ENCODE peak calls at places on chromosomes 1 and 21, in four cellular contexts. D, Q, C and M are unnamed samples.

GRCh38 chr1:231937013-231937754 is 310.6 kb downstream of the DISC1 start:
- DNase-seq in Q (no peak), D (no peak), C (peak), M (no peak)

GRCh38 chr1:64474639-64475038 is 4.7 kb downstream of the CACHD1 start:
- DNase-seq in D (no peak), C (peak), Q (no peak), M (no peak)

GRCh38 chr1:234553241-234554156 is 56.5 kb downstream of the IRF2BP2 start:
- DNase-seq in C (peak), Q (no peak), D (no peak), M (no peak)

GRCh38 chr21:38416791-38417190 is 81.5 kb downstream of the ERG start:
- DNase-seq in Q (no peak), D (no peak), C (no peak), M (no peak)

GRCh38 chr21:40575983-40576382 is 271.0 kb downstream of the DSCAM start:
- DNase-seq in D (no peak), C (no peak), Q (no peak), M (no peak)

GRCh38 chr1:66271904-66272254 is 262.1 kb upstream of the SGIP1 start:
- DNase-seq in Q (no peak), D (no peak), C (peak), M (no peak)

GRCh38 chr21:16709866-16710550 is 802.8 kb upstream of the CXADR start:
- DNase-seq in C (peak), Q (no peak), D (no peak), M (no peak)

GRCh38 chr1:159009704-159010361 is at the start of gene IFI16:
- DNase-seq in C (peak), D (peak), Q (no peak), M (no peak)

GRCh38 chr1:202807367-202807925 is 775 bp downstream of the KDM5B start:
- DNase-seq in D (peak), Q (peak), C (peak), M (peak)

GRCh38 chr1:219460561-219461511 is 152.1 kb downstream of the ZC3H11B start:
- DNase-seq in D (peak), Q (no peak), C (peak), M (no peak)

GRCh38 chr1:31510853-31511789 is 65.2 kb upstream of the TINAGL1 start:
- DNase-seq in D (no peak), Q (no peak), C (no peak), M (no peak)

GRCh38 chr1:238951809-238952208 is 434.6 kb upstream of the CHRM3 start:
- DNase-seq in Q (no peak), C (peak), D (no peak), M (no peak)

GRCh38 chr1:87291107-87291506 is 37.6 kb upstream of the LMO4 start:
- DNase-seq in Q (no peak), D (no peak), C (no peak), M (no peak)

GRCh38 chr1:15337656-15338402 is 71.9 kb upstream of the EFHD2 start:
- DNase-seq in D (no peak), C (peak), Q (no peak), M (no peak)

GRCh38 chr21:32351428-32351827 is 41.4 kb downstream of the URB1 start:
- DNase-seq in C (no peak), Q (no peak), D (no peak), M (no peak)

GRCh38 chr1:23459338-23459757 is 24.6 kb downstream of the ASAP3 start:
- DNase-seq in D (no peak), Q (no peak), C (no peak), M (no peak)

GRCh38 chr1:26469558-26469957 is 2.7 kb upstream of the HMGN2 start:
- DNase-seq in C (no peak), Q (no peak), D (no peak), M (no peak)

GRCh38 chr1:206892351-206892984 is 4.8 kb upstream of the IL24 start:
- DNase-seq in D (no peak), C (peak), Q (no peak), M (no peak)

GRCh38 chr1:31666290-31666963 is 21.8 kb upstream of the PEF1 start:
- DNase-seq in C (peak), D (no peak), Q (no peak), M (no peak)

GRCh38 chr21:43778469-43779335 is 2.6 kb upstream of the CSTB start:
- DNase-seq in D (no peak), C (peak), Q (no peak), M (no peak)

GRCh38 chr1:31723828-31724359 is 20.1 kb upstream of the COL16A1 start:
- DNase-seq in Q (peak), C (peak), D (no peak), M (no peak)

GRCh38 chr21:27475363-27475955 is 508.6 kb upstream of the ADAMTS5 start:
- DNase-seq in C (no peak), Q (no peak), D (no peak), M (no peak)

GRCh38 chr1:243475966-243476365 is 220.1 kb downstream of the SDCCAG8 start:
- DNase-seq in Q (peak), C (peak), D (no peak), M (no peak)

GRCh38 chr1:213779228-213779627 is 208.5 kb upstream of the PROX1 start:
- DNase-seq in C (no peak), D (no peak), Q (no peak), M (no peak)

GRCh38 chr1:86774305-86775304 is 70.2 kb downstream of the SH3GLB1 start:
- DNase-seq in C (peak), Q (no peak), D (no peak), M (no peak)

GRCh38 chr21:36059823-36060158 is 535 bp downstream of the SETD4 start:
- DNase-seq in Q (peak), D (no peak), C (no peak), M (no peak)

GRCh38 chr1:247474367-247474766 is 16.5 kb upstream of the OR2B11 start:
- DNase-seq in Q (no peak), D (no peak), C (no peak), M (no peak)

GRCh38 chr1:151292207-151293030 is 10.3 kb downstream of the ZNF687 start:
- DNase-seq in Q (no peak), D (no peak), C (no peak), M (no peak)
- TF ChIP-seq CTCF in Q (no peak), D (peak), C (no peak), M (no peak)

GRCh38 chr21:14086553-14086952 is 124.2 kb downstream of the LIPI start:
- DNase-seq in Q (no peak), C (no peak), D (no peak), M (no peak)
- TF ChIP-seq CTCF in Q (no peak), C (no peak), D (no peak), M (no peak)

GRCh38 chr1:150760003-150760402 is 5.6 kb downstream of the CTSS start:
- DNase-seq in D (no peak), Q (no peak), C (no peak), M (no peak)
- TF ChIP-seq CTCF in D (no peak), Q (no peak), C (no peak), M (no peak)

DNA sequence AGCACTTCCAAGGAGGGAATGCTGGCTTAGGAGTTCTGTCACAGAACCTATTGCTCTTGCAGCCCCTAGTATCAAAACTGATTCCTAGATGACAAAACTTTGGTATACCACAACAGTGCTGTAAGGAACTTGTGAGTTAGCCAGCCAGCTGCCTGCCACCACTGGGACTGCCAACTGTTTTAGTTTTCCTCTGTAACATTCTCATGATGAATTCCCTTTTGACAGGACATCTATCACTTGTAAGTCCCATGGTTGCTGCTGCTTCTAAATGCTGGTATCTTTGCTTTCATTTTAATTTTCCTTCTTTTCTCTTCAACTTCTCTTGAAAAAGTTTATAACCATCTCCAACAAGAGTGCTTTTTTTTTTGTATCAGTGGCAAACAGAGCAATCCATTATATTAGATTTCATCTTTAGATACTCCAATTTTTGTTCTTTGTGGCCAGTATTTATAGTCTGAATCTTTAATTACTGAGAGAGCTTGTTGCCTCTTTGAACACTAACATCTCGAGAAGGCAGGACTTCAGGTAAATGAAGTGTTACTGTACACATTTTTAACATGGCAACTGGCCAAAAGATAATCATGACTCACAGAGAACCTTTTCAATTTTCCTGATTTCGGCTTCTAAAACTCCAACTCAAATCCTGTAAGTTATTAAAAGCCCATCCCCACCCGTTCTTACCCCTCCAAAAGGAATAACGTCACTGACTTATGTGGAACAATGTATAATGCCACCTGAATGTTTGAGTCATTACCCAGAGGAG is 19.8 kb downstream of the DBT start:
- DNase-seq in Q (no peak), C (no peak), D (no peak), M (no peak)
- TF ChIP-seq CTCF in Q (no peak), C (no peak), D (no peak), M (no peak)